ENCODE peak calls at places on chromosomes 6 and 20, in four cellular contexts. M is WTC11, D is mucosa of descending colon, W is cardiac fibroblast. O is an unnamed sample.

GRCh38 chr20:38073307-38074010 is 39.9 kb downstream of the RPRD1B start:
- DNase-seq in M (no peak), D (no peak), W (peak), O (peak)

GRCh38 chr6:132218063-132218696 is 183.1 kb downstream of the MOXD1 start:
- DNase-seq in M (no peak), D (no peak), W (peak), O (peak)

GRCh38 chr6:20211037-20211940 is 980 bp downstream of the MBOAT1 start:
- DNase-seq in M (peak), D (no peak), W (peak), O (peak)

GRCh38 chr6:91886183-91886795 is 1299.4 kb upstream of the MAP3K7 start:
- DNase-seq in M (no peak), D (no peak), W (no peak), O (no peak)

GRCh38 chr20:419556-420168 is 11.6 kb downstream of the RBCK1 start:
- DNase-seq in M (no peak), D (peak), W (no peak), O (no peak)

GRCh38 chr6:6201200-6201599 is 119.3 kb downstream of the F13A1 start:
- DNase-seq in M (no peak), D (no peak), W (no peak), O (no peak)

GRCh38 chr20:34978092-34978744 is 22.6 kb downstream of the MYH7B start:
- DNase-seq in M (no peak), D (peak), W (no peak), O (no peak)

GRCh38 chr6:77324851-77325250 is 138.4 kb downstream of the HTR1B start:
- DNase-seq in M (no peak), D (no peak), W (peak), O (no peak)

GRCh38 chr6:134707342-134707982 is 242.4 kb downstream of the ALDH8A1 start:
- DNase-seq in M (no peak), D (no peak), W (peak), O (no peak)

GRCh38 chr6:21193790-21194189 is 399.8 kb upstream of the SOX4 start:
- DNase-seq in M (no peak), D (no peak), W (no peak), O (no peak)

GRCh38 chr6:75101896-75102680 is 103.8 kb downstream of the COL12A1 start:
- DNase-seq in M (no peak), D (no peak), W (peak), O (no peak)

GRCh38 chr6:111269401-111269970 is 182.2 kb downstream of the SLC16A10 start:
- DNase-seq in M (no peak), D (no peak), W (peak), O (no peak)

GRCh38 chr20:2654384-2654822 is 2.0 kb downstream of the NOP56 start:
- DNase-seq in M (no peak), D (no peak), W (no peak), O (no peak)

GRCh38 chr6:26097268-26097875 is 10.1 kb downstream of the HFE start:
- DNase-seq in M (peak), D (peak), W (peak), O (peak)

GRCh38 chr20:35171753-35172433 is at the start of gene PROCR:
- DNase-seq in M (peak), D (peak), W (peak), O (peak)

GRCh38 chr6:2876210-2877056 is 26.7 kb downstream of the SERPINB9 start:
- DNase-seq in M (peak), D (peak), W (peak), O (no peak)

GRCh38 chr6:100472674-100473073 is 8.0 kb upstream of the SIM1 start:
- DNase-seq in M (no peak), D (no peak), W (peak), O (no peak)

GRCh38 chr6:80366721-80367120 is 260.2 kb downstream of the BCKDHB start:
- DNase-seq in M (no peak), D (no peak), W (peak), O (no peak)

GRCh38 chr20:40683894-40684268 is 5.2 kb downstream of the MAFB start:
- DNase-seq in M (no peak), D (no peak), W (no peak), O (no peak)

GRCh38 chr20:37929366-37930014 is 26.6 kb downstream of the VSTM2L start:
- DNase-seq in M (no peak), D (no peak), W (no peak), O (no peak)

GRCh38 chr6:15184441-15184861 is 61.4 kb upstream of the JARID2 start:
- DNase-seq in M (no peak), D (no peak), W (no peak), O (peak)

GRCh38 chr20:51383891-51384510 is 158.5 kb downstream of the NFATC2 start:
- DNase-seq in M (no peak), D (no peak), W (no peak), O (no peak)

GRCh38 chr6:958531-958930 is 265.6 kb upstream of the EXOC2 start:
- DNase-seq in M (no peak), D (no peak), W (no peak), O (no peak)

GRCh38 chr6:165227644-165228329 is 81.6 kb downstream of the C6orf118 start:
- DNase-seq in M (no peak), D (no peak), W (peak), O (no peak)

GRCh38 chr20:38878798-38879197 is 47.4 kb upstream of the FAM83D start:
- DNase-seq in M (peak), D (no peak), W (peak), O (no peak)

GRCh38 chr6:73613806-73614536 is 39.8 kb downstream of the SLC17A5 start:
- DNase-seq in M (no peak), D (no peak), W (no peak), O (no peak)

DNA sequence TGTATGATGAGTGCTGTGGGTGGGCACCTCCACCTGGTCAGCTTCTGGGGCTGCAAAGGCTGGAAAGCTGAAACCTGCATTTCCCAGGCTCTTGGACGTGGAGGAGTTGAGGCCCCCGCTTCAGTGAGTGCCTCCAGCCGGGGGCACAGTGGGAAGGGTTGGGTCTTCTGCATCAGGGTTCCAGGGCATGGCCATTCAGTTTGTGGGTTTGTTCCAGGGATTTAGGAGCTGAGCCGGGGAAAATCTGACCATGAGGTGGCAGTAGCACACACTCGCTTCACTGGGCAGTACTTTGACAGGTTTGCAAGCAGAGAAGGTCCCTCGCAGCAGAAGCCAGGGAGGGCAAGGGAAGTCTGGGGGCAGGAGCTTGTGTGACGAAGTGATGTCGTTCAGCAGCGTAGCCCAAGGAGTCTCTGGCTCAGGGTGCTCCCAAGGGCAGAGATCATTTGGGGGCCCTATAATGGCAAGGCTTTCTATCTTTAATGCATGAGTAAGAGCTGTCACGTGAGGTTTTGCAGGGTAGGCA is 69.5 kb upstream of the SULF2 start:
- DNase-seq in M (peak), D (peak), W (peak), O (peak)
- TF ChIP-seq CTCF in M (peak), D (no peak), W (peak), O (peak)

GRCh38 chr6:40582892-40583291 is 4.3 kb downstream of the LRFN2 start:
- DNase-seq in M (peak), D (no peak), W (no peak), O (no peak)
- TF ChIP-seq CTCF in M (no peak), D (no peak), W (no peak), O (no peak)

DNA sequence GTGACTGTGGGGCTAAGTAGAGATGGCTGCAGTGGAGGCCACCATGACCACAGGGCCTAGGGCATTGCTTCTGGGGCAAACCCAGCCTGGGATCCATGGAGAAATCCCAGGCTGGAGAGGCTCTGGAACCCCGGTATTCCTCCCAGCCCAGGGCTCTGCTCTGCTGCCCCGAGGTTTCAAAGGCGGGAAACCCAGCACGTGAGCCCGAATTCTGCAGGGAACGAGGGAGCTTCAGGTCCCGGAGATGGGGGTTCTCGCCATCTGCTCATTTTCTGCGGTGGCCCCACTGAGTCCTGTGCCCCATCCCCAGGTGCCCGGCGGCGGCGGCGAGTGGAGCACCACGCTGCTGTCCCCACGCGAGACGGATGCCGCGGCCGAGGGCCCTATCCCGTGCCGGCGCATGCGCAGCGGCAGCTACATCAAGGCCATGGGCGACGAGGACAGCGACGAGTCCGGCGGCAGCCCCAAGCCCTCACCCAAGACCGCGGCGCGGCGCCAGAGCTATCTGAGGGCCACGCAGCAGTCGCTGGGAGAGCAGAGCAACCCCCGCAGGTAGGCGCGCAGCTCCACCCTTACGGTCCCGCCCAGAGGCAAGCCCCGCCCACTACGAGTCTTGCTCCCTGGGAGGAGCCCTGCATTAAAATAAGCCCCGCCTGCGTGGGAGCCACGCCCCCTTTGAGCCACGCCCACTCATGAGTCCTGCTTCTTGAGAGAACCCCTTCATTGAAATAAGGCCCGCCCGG is 105.3 kb upstream of the MYL9 start:
- DNase-seq in M (peak), D (peak), W (peak), O (peak)
- TF ChIP-seq CTCF in M (no peak), D (no peak), W (no peak), O (no peak)

DNA sequence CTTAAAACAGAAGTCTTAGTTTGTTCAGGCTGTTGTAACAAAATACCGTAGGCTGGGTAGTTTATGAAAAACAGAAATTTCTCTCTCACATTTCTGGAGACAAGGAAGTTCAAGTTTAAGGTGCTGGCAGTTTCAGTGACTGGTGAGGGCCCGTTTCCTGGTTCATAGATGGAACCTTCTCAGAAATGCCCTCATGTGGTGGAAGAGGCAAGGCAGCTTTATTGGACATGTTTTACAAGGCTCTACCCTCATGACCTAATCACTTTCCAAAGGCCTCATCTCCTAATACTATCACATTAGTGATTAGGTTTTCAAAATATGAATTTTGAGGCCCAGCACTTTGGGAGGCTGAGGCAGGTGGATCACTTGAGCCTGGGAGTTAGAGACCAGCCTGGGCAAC is 2.4 kb downstream of the HEBP2 start:
- DNase-seq in M (no peak), D (no peak), W (no peak), O (no peak)
- TF ChIP-seq CTCF in M (no peak), D (no peak), W (no peak), O (no peak)

DNA sequence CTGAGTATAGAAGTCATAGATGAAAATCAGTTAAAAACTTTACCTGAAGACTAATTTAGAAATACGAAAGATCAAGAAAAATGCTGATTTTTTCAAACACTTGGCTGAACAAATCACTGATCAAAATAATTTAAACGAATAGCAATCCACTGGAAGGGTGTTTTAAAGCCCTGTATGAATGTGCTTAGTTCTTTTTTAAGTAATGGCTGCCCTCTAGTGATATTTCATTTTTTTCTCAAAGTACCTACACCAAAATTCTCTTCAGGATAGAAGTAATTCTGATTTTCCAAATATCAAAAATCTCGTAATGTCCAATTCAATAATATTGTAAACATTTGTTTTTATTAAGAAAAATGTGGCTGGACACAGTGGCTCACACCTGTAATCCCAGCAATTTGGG is 32.5 kb downstream of the AKAP7 start:
- DNase-seq in M (no peak), D (no peak), W (peak), O (no peak)
- TF ChIP-seq CTCF in M (no peak), D (no peak), W (no peak), O (peak)

DNA sequence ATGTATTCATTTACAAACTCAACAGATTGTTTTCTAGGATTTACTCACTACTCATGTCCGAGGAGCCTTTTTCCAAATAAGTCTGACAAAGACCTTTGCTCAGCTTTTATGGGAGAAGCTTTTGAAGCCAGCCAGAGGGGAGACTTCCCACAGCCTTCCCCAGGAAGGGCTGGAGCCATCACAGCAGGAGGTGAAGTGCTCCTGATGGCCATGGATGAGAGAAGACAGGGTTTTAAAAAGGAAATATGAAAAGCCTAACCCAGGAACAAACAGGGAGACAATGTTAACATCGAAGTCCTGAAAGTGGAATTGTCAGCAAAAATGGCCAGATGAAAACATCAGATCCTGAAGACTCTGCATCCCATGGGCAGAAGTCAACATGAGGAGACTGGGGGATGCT is 11.6 kb upstream of the TAGAP start:
- DNase-seq in M (no peak), D (no peak), W (no peak), O (no peak)
- TF ChIP-seq CTCF in M (no peak), D (no peak), W (no peak), O (no peak)

DNA sequence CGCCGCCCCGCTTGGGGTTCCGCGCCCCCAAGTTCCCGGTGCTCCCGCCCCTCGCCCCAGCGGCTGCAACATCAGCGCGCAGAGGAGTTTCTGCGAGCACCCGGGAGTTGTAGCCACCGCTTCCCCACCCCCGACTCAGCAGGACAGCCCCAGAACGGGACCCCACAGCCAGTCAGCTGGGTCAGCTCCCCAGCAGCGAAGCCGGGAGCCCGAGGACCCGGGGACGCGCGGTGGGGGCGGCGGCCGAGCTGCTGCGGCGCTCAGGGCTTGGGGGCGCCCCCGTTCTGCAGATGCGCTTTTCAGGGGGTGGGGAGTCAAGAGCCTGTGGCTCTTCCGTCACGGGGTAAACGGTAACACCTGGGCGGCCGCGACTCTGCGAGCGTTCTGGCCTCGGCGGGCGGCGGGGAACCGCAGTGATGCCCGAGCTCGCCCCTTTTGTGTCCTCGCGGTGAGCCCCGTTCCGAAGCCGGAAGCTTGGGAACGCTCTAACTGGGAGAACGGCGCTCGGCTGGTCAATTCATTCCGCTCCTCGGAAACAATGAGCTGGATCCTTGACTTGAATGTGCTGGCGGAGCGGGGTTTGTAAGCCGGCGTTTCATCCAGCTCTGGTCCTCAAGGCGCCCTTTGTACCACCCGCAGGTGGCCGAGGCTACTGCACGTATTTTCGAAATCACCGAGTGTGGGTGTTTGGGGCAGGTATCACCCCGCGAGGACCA is 775 bp downstream of the PLEKHG1 start:
- DNase-seq in M (peak), D (peak), W (peak), O (peak)
- TF ChIP-seq CTCF in M (peak), D (peak), W (peak), O (peak)

GRCh38 chr20:53575481-53576194 is 18.0 kb downstream of the ZNF217 start:
- DNase-seq in M (no peak), D (no peak), W (no peak), O (no peak)

GRCh38 chr20:53576586-53577318 is 16.9 kb downstream of the ZNF217 start:
- DNase-seq in M (no peak), D (no peak), W (no peak), O (no peak)

GRCh38 chr20:53576195-53576580 is 17.5 kb downstream of the ZNF217 start:
- DNase-seq in M (no peak), D (no peak), W (no peak), O (no peak)

GRCh38 chr20:53574819-53575218 is 18.8 kb downstream of the ZNF217 start:
- DNase-seq in M (no peak), D (no peak), W (no peak), O (no peak)

DNA sequence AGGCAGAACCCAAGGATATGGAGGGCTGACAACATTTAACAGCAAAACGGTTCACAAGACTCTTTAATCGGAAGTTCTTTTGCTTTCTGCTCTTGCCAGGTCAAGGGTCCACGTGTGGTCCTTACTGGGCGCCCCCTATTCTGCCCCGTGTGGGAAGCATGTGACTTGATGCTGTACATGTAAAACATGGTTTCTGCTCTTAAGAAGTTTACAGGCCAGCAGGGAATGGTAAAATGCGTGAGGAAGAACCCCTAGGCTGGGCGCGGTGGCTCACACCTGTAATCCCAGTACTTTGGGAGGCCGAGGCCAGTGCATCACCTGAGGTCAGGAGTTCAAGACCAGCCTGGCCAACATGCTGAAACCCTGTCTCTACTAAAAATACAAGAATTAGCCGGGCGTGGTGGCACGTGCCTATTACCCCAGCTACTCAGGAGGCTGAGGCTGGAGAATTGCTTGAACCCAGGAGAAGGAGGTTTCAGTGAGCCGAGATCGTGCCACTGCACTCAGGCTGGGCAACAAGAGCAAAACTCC is 19.3 kb downstream of the ZNF217 start:
- DNase-seq in M (no peak), D (no peak), W (no peak), O (no peak)
- TF ChIP-seq CTCF in M (no peak), D (no peak), W (no peak), O (no peak)

O was measured in GM10248.